ENCODE peak calls at places on chromosomes 11 and 22, in four cellular contexts. T, F, H and Q are unnamed samples.

GRCh38 chr11:87724358-87724757 is 450.9 kb downstream of the RAB38 start:
- DNase-seq in T (no peak), F (no peak), H (no peak), Q (no peak)

GRCh38 chr11:27395556-27396258 is 32.7 kb upstream of the CCDC34 start:
- DNase-seq in T (peak; percentile 40), F (no peak), H (no peak), Q (peak; percentile 95)

GRCh38 chr22:42299586-42300285 is 29.3 kb upstream of the TCF20 start:
- DNase-seq in T (no peak), F (peak; percentile 56), H (no peak), Q (no peak)

GRCh38 chr22:19354201-19354600 is 62.7 kb upstream of the CLTCL1 start:
- DNase-seq in T (no peak), F (no peak), H (no peak), Q (no peak)

GRCh38 chr22:17471901-17472566 is 91.3 kb upstream of the SLC25A18 start:
- DNase-seq in T (no peak), F (no peak), H (no peak), Q (no peak)

GRCh38 chr11:113090716-113091577 is 129.7 kb downstream of the NCAM1 start:
- DNase-seq in T (no peak), F (no peak), H (no peak), Q (no peak)

GRCh38 chr11:65125197-65126056 is 3.3 kb downstream of the MRPL49 start:
- DNase-seq in T (no peak), F (no peak), H (no peak), Q (no peak)

GRCh38 chr22:20126284-20127029 is 5.1 kb upstream of the ZDHHC8 start:
- DNase-seq in T (no peak), F (no peak), H (no peak), Q (no peak)

GRCh38 chr22:39277135-39277607 is 32.4 kb upstream of the PDGFB start:
- DNase-seq in T (no peak), F (no peak), H (no peak), Q (no peak)

GRCh38 chr22:48820481-48821345 is 1007.0 kb downstream of the BRD1 start:
- DNase-seq in T (no peak), F (no peak), H (no peak), Q (no peak)

GRCh38 chr11:1437500-1437899 is 47.8 kb downstream of the BRSK2 start:
- DNase-seq in T (no peak), F (peak; percentile 59), H (no peak), Q (peak; percentile 16)

GRCh38 chr22:49566693-49567092 is 261.0 kb downstream of the BRD1 start:
- DNase-seq in T (no peak), F (no peak), H (no peak), Q (no peak)

GRCh38 chr11:107999759-108000455 is 8.8 kb upstream of the CUL5 start:
- DNase-seq in T (peak; percentile 67), F (peak; percentile 84), H (peak; percentile 11), Q (peak; percentile 72)

GRCh38 chr22:19811811-19812771 is 42.6 kb downstream of the GNB1L start:
- DNase-seq in T (no peak), F (no peak), H (no peak), Q (no peak)

GRCh38 chr11:73359930-73360742 is 16.1 kb upstream of the RELT start:
- DNase-seq in T (peak; percentile 75), F (peak; percentile 63), H (no peak), Q (peak; percentile 29)

GRCh38 chr22:47029244-47030001 is 267.0 kb downstream of the TBC1D22A start:
- DNase-seq in T (no peak), F (no peak), H (no peak), Q (no peak)

GRCh38 chr11:116580828-116581227 is 192.0 kb downstream of the BUD13 start:
- DNase-seq in T (no peak), F (no peak), H (no peak), Q (no peak)

DNA sequence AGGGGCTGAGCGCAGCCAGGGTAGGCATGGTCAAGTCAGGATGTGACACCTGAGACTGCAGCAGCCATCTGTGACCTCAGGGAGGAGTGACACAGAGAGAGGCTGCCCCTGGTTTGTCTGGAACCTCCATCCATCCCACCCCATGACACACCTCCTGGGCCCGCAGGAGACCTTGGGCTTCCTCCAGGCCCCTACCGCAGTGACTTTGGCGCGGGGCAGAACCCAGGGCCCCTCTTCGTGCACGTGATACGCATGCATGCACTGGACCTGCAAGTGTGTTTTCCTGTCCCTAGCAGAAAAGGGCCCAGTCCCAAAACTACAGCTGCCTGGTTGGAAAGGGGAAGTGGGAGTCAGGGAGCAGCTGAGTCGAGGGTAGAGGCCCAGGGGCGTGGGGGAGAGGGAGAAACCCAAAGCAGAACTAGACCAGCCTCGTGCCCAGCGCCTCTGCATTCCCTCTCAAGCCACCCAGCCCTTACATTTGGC is 7.9 kb upstream of the CYTH4 start:
- DNase-seq in T (no peak), F (no peak), H (no peak), Q (no peak)
- H3K4me2 ChIP-seq in T (no peak overlapping the region), F (no peak overlapping the region), H (peak overlapping the region; percentile 17), Q (no peak overlapping the region)

DNA sequence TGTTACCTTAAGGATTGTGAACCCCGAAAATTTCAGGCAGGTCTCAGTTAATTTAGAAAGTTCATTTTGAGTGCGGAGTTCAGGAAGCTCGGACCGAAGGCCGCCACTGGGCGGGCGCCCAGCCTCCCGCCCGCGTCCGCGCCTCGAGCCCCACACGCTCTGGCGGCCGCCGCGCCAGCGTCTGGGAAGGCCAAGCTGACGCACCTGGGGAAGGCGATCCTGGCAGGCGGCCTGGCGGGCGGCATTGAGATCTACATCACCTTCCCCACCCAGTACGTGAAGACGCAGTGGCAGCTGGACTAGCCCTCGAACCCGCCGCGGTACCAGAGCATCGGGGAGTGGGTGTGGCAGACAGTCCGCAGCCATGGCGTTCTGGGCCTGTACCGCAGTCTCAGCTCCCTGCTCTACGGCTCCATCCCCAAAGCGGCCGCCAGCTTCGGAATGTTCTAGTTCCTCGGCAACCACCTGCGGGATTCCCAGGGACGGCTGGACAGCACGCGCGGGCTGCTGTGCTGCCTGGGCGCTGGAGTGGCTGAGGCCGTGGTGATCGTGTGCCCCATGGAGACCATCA is 79.5 kb downstream of the CCDC83 start:
- DNase-seq in T (no peak), F (no peak), H (no peak), Q (no peak)
- TF ChIP-seq POLR2AphosphoS2 in T (no peak), F (no peak), H (no peak), Q (no peak)

DNA sequence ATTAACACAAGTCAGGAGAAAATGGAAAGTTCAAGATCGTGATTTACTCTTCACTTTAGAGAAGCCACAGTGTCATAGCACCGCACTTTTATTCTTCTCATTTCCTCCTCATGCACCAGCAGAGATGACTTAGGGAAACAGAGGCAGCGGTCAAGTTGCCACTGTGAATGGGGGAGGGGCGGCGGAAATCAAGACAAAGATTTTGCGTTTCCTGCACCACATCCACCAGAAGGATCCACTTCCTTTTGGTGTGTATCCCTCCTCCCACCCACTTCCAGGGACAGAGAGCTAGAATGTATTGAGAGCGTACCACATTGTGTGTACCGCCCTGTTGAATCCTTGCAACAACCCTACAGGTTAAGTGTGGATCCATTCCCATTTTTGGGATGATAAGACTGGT is 21.8 kb downstream of the TSPAN18 start:
- DNase-seq in T (no peak), F (no peak), H (no peak), Q (no peak)
- H3K4me2 ChIP-seq in T (no peak overlapping the region), F (no peak overlapping the region), H (no peak overlapping the region), Q (no peak overlapping the region)

GRCh38 chr11:106998126-106998525 is 20.1 kb downstream of the GUCY1A2 start:
- DNase-seq in T (no peak), F (no peak), H (no peak), Q (no peak)

GRCh38 chr11:106998644-106999043 is 19.6 kb downstream of the GUCY1A2 start:
- DNase-seq in T (no peak), F (no peak), H (no peak), Q (no peak)

GRCh38 chr11:106997241-106997640 is 21.0 kb downstream of the GUCY1A2 start:
- DNase-seq in T (no peak), F (no peak), H (no peak), Q (no peak)

GRCh38 chr11:106999203-106999602 is 19.1 kb downstream of the GUCY1A2 start:
- DNase-seq in T (no peak), F (no peak), H (no peak), Q (no peak)

GRCh38 chr11:106996691-106997090 is 21.6 kb downstream of the GUCY1A2 start:
- DNase-seq in T (no peak), F (no peak), H (no peak), Q (no peak)
- TF ChIP-seq POLR2AphosphoS2 in T (no peak), F (no peak), H (no peak), Q (no peak)

GRCh38 chr11:96107143-96107829 is 183.4 kb upstream of the MTMR2 start:
- DNase-seq in T (no peak), F (no peak), H (no peak), Q (peak; percentile 12)
- H3K4me2 ChIP-seq in T (no peak overlapping the region), F (no peak overlapping the region), H (no peak overlapping the region), Q (no peak overlapping the region)

DNA sequence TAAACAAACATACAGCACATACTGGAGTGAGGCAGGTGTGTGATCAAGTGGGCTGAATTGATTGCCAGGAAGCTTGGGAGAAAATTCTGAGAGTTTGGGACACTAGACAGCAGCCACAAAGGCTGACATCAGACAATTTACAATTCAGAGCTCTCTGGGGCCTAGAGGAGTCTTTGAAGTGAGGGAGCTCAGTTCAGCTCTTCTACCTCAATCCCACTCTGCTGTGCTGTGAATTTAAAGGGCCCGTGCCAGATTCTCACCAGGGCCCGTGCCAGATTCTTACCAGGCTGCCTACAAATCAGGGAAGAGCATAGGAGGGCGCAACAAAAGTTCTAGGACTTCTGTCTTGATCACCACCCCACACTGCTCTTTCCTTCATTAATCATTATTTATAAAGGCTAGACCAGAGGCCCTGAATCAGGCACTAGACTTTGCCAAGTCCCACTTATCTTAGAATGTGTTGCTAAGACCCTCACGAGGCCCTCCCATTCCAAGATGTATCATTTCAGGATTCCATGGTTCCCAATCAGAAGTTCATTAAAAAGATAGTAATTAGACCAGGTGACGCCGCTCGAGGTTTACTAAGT is 112.4 kb downstream of the KIRREL3 start:
- DNase-seq in T (no peak), F (no peak), H (no peak), Q (no peak)
- TF ChIP-seq POLR2AphosphoS2 in T (no peak), F (no peak), H (no peak), Q (no peak)

DNA sequence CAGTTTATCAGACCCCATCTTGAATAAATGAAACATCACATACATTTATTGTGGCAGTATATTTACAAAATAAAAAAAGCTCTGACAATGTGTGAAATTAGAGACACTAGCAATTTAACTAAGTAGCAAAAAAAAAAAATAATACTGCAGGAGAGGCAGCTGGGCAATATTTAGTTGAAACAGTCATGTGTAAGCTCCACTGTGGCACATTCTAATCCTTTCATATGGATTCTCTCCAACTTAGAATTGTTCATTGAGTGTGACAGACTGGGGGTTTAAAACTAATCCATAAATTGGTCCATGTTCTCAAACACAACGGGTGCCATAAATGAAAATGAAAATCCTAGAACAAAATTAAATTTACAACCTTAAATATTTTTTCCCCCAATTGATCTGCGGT is 302.2 kb downstream of the CADM1 start:
- DNase-seq in T (no peak), F (no peak), H (no peak), Q (no peak)
- H3K4me2 ChIP-seq in T (no peak overlapping the region), F (no peak overlapping the region), H (no peak overlapping the region), Q (no peak overlapping the region)

GRCh38 chr11:119319136-119319701 is 2.3 kb upstream of the MCAM start:
- DNase-seq in T (no peak), F (no peak), H (no peak), Q (no peak)
- TF ChIP-seq POLR2AphosphoS2 in T (no peak), F (no peak), H (no peak), Q (no peak)